ENCODE peak calls at places on chromosomes 3 and 15, in four cellular contexts. U is B cell, Y is WTC11, G is EH. I is an unnamed sample.

GRCh38 chr3:39262842-39263241 is 17.0 kb downstream of the CX3CR1 start:
- DNase-seq in U (no peak), Y (no peak), G (no peak), I (no peak)

GRCh38 chr3:156665296-156665695 is 9.1 kb upstream of the TIPARP start:
- DNase-seq in U (no peak), Y (no peak), G (peak), I (no peak)

GRCh38 chr3:174883881-174884675 is 24.9 kb downstream of the NAALADL2 start:
- DNase-seq in U (no peak), Y (no peak), G (no peak), I (no peak)

GRCh38 chr3:99706410-99706809 is 68.0 kb downstream of the COL8A1 start:
- DNase-seq in U (no peak), Y (no peak), G (no peak), I (no peak)

GRCh38 chr3:65855370-65856100 is 183.2 kb downstream of the MAGI1 start:
- DNase-seq in U (no peak), Y (no peak), G (peak), I (no peak)

GRCh38 chr15:50059203-50059772 is 59.7 kb downstream of the ATP8B4 start:
- DNase-seq in U (no peak), Y (no peak), G (no peak), I (no peak)

GRCh38 chr3:51873876-51874275 is 1.5 kb downstream of the IQCF5 start:
- DNase-seq in U (no peak), Y (no peak), G (no peak), I (no peak)

GRCh38 chr3:7766530-7766929 is 735.1 kb upstream of the LMCD1 start:
- DNase-seq in U (no peak), Y (no peak), G (no peak), I (no peak)

GRCh38 chr15:96442076-96442475 is 111.6 kb downstream of the NR2F2 start:
- DNase-seq in U (no peak), Y (no peak), G (no peak), I (no peak)

GRCh38 chr3:5310509-5310908 is 123.0 kb downstream of the EDEM1 start:
- DNase-seq in U (no peak), Y (no peak), G (no peak), I (no peak)

GRCh38 chr15:76169792-76170425 is 110.1 kb downstream of the TMEM266 start:
- DNase-seq in U (no peak), Y (no peak), G (peak), I (no peak)

GRCh38 chr3:31434819-31435218 is 97.9 kb upstream of the STT3B start:
- DNase-seq in U (no peak), Y (no peak), G (no peak), I (no peak)

GRCh38 chr3:185460719-185461350 is 38.0 kb downstream of the TMEM41A start:
- DNase-seq in U (no peak), Y (no peak), G (peak), I (no peak)

GRCh38 chr3:150599611-150600297 is 3.4 kb upstream of the SELENOT start:
- DNase-seq in U (peak), Y (peak), G (peak), I (no peak)

GRCh38 chr3:133930341-133930933 is 34.8 kb upstream of the RAB6B start:
- DNase-seq in U (no peak), Y (no peak), G (peak), I (no peak)

GRCh38 chr3:156455839-156456238 is 99.1 kb downstream of the SSR3 start:
- DNase-seq in U (no peak), Y (peak), G (no peak), I (no peak)

GRCh38 chr3:134371542-134372324 is 2.5 kb downstream of the AMOTL2 start:
- DNase-seq in U (no peak), Y (no peak), G (peak), I (no peak)

GRCh38 chr15:40539030-40539429 is 25.8 kb downstream of the CCDC32 start:
- DNase-seq in U (no peak), Y (peak), G (no peak), I (no peak)

GRCh38 chr3:78726545-78726944 is 1041.3 kb downstream of the ROBO1 start:
- DNase-seq in U (no peak), Y (no peak), G (no peak), I (no peak)

GRCh38 chr3:57756528-57757401 is 656 bp downstream of the SLMAP start:
- DNase-seq in U (peak), Y (peak), G (peak), I (no peak)

GRCh38 chr3:112132975-112133448 is at the start of gene GCSAM:
- DNase-seq in U (peak), Y (no peak), G (no peak), I (peak)

GRCh38 chr15:76829939-76830338 is 75.2 kb downstream of the SCAPER start:
- DNase-seq in U (no peak), Y (no peak), G (no peak), I (no peak)

GRCh38 chr15:85700767-85701166 is 94.0 kb downstream of the KLHL25 start:
- DNase-seq in U (no peak), Y (no peak), G (no peak), I (no peak)

GRCh38 chr15:52976050-52976449 is 185.9 kb upstream of the ONECUT1 start:
- DNase-seq in U (no peak), Y (no peak), G (no peak), I (no peak)

GRCh38 chr3:187759601-187760000 is 14.3 kb upstream of the BCL6 start:
- DNase-seq in U (no peak), Y (no peak), G (peak), I (no peak)

GRCh38 chr3:16632395-16632794 is 27.2 kb upstream of the DAZL start:
- DNase-seq in U (no peak), Y (no peak), G (no peak), I (no peak)

GRCh38 chr3:134600685-134601502 is 49.9 kb downstream of the KY start:
- DNase-seq in U (peak), Y (peak), G (peak), I (peak)

GRCh38 chr3:39724233-39724846 is 85.1 kb upstream of the MYRIP start:
- DNase-seq in U (no peak), Y (no peak), G (no peak), I (no peak)

GRCh38 chr15:41948499-41948898 is 23.9 kb downstream of the EHD4 start:
- DNase-seq in U (no peak), Y (no peak), G (no peak), I (no peak)

I was measured in caudate nucleus.